ENCODE peak calls at places on chromosomes 5 and 9, in ten cellular contexts. L, X, Q, S, O, W, J, T, N and R are unnamed samples.
A peak's percentile ranks its signal among the peaks of the same experiment; 100 is the strongest.

GRCh38 chr9:107983191-107983603 is 493.6 kb upstream of the KLF4 start:
- DNase-seq in T (no peak), L (no peak), Q (no peak), X (no peak), O (peak; percentile 7), S (no peak), J (no peak), W (no peak), N (no peak), R (no peak)

GRCh38 chr5:111681414-111681790 is 75.6 kb downstream of the NREP start:
- DNase-seq in S (no peak), Q (no peak), W (no peak), N (no peak), L (peak; percentile 14), J (no peak), T (no peak), X (no peak), O (no peak), R (no peak)

GRCh38 chr5:111313017-111313724 is 89.0 kb downstream of the CAMK4 start:
- DNase-seq in T (no peak), S (no peak), N (no peak), L (no peak), J (no peak), X (no peak), Q (no peak), W (no peak), O (no peak), R (no peak)

GRCh38 chr5:36200513-36200912 is 41.2 kb downstream of the NADK2 start:
- DNase-seq in O (peak; percentile 32), S (no peak), J (no peak), W (no peak), L (no peak), T (no peak), X (no peak), Q (no peak), N (no peak), R (no peak)

GRCh38 chr5:33023649-33024048 is 312.5 kb downstream of the NPR3 start:
- DNase-seq in O (no peak), J (no peak), Q (no peak), T (no peak), S (no peak), X (no peak), N (no peak), L (no peak), W (no peak), R (no peak)

GRCh38 chr9:33988219-33988890 is 60.3 kb downstream of the UBAP2 start:
- DNase-seq in S (no peak), N (no peak), L (no peak), Q (peak; percentile 3), X (no peak), W (no peak), J (no peak), O (peak; percentile 1), T (no peak), R (no peak)

GRCh38 chr9:131482343-131483006 is 20.2 kb upstream of the POMT1 start:
- DNase-seq in W (no peak), N (no peak), S (no peak), O (no peak), L (no peak), J (no peak), Q (no peak), X (no peak), T (no peak), R (no peak)

GRCh38 chr5:43073597-43074546 is 33.8 kb upstream of the ANXA2R start:
- DNase-seq in N (no peak), J (no peak), W (peak; percentile 81), Q (peak; percentile 24), S (peak; percentile 35), O (no peak), L (peak; percentile 40), X (no peak), T (no peak), R (no peak)

GRCh38 chr5:88889165-88890069 is 6.4 kb upstream of the MEF2C start:
- DNase-seq in W (peak; percentile 58), O (no peak), X (peak; percentile 72), Q (no peak), L (peak; percentile 49), J (peak; percentile 79), N (peak; percentile 80), T (peak; percentile 63), S (no peak), R (no peak)

GRCh38 chr5:147558826-147559225 is 49.0 kb upstream of the DPYSL3 start:
- DNase-seq in O (no peak), T (peak; percentile 34), L (peak; percentile 71), N (peak; percentile 32), Q (no peak), S (no peak), J (peak; percentile 58), X (peak; percentile 51), W (peak; percentile 84), R (no peak)

GRCh38 chr9:136700959-136701664 is 11.3 kb upstream of the DIPK1B start:
- DNase-seq in N (no peak), X (no peak), L (no peak), J (no peak), Q (no peak), T (no peak), O (no peak), W (no peak), S (no peak), R (no peak)

GRCh38 chr5:140631831-140632365 is 1.1 kb downstream of the CD14 start:
- DNase-seq in N (no peak), X (peak; percentile 25), L (no peak), S (no peak), T (no peak), O (no peak), J (no peak), Q (no peak), W (peak; percentile 8), R (no peak)
- H3K4me3 ChIP-seq in N (peak overlapping the region; percentile 49), X (peak overlapping the region; percentile 75), L (no peak overlapping the region), S (peak overlapping the region; percentile 54), T (peak overlapping the region; percentile 73), O (peak overlapping the region; percentile 39), J (peak overlapping the region; percentile 46), Q (peak overlapping the region; percentile 74), W (peak overlapping the region; percentile 41), R (peak overlapping the region; percentile 59)

GRCh38 chr9:128175102-128175563 is 15.1 kb downstream of the BBLN start:
- DNase-seq in O (no peak), T (no peak), N (peak; percentile 58), W (no peak), J (no peak), L (no peak), X (no peak), S (no peak), Q (no peak), R (no peak)
- H3K36me3 ChIP-seq in O (peaks cover 12% of the 10 kb centered on the region), T (peaks cover 79% of the 10 kb centered on the region), N (peaks cover 62% of the 10 kb centered on the region), W (peaks cover 3% of the 10 kb centered on the region), J (peaks cover 94% of the 10 kb centered on the region), L (no peaks in the 10 kb centered on the region), X (no peaks in the 10 kb centered on the region), S (peaks cover 80% of the 10 kb centered on the region), Q (peaks cover 55% of the 10 kb centered on the region), R (peaks cover 76% of the 10 kb centered on the region)

DNA sequence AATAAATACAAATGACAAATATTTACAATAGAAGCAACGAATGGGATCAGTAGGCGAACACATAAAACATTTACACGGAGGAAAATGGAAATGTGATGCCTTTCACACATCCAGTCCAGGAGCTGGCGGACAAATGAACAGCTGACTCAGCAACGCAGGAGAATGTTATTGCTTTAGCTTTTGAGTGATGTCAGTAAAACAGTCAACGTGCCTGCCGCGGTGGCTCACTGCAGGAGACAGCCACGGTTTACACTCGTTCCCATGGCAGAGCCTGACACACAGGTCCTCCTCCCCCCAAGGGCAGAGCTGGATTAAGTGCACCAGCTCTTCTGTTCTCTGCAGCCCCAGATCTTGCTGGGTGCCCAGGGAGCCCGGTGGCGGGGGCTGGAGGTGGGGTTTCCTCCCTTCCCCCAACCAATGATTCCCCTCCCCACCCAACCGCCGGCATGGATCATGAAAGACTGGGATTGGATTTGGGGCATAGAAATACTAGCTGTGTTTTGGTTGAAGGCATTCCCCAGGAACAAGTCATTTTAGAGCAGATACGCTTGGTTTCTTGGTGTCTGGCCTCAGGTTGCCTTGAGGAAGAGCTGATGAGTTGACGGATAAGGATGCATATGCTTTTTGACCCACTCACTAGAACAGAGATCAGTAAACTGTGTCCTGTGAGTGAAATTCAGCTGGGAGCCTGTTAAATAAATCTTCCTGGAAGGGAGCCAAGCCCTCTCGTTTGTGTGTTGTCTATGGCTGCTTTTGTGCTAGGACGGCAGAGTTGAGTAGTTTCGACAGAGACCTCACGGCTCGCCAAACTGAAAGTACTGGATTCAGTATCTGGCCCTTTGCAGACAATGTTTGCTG is 12.5 kb downstream of the STC2 start:
- DNase-seq in L (peak; percentile 84), O (peak; percentile 78), N (peak; percentile 36), T (no peak), Q (no peak), W (peak; percentile 53), J (peak; percentile 66), X (no peak), S (no peak), R (no peak)
- H3K4me3 ChIP-seq in L (no peak overlapping the region), O (no peak overlapping the region), N (no peak overlapping the region), T (peak overlapping the region; percentile 42), Q (no peak overlapping the region), W (no peak overlapping the region), J (peak overlapping the region; percentile 2), X (peak overlapping the region; percentile 22), S (no peak overlapping the region), R (peak overlapping the region; percentile 13)

GRCh38 chr9:22050924-22051323 is 41.8 kb upstream of the CDKN2B start:
- DNase-seq in O (no peak), T (no peak), Q (no peak), X (no peak), L (no peak), N (no peak), S (no peak), J (no peak), W (no peak), R (no peak)

GRCh38 chr9:22053178-22053577 is 44.1 kb upstream of the CDKN2B start:
- DNase-seq in O (no peak), X (no peak), T (no peak), S (no peak), N (no peak), L (no peak), W (no peak), J (no peak), Q (no peak), R (no peak)

GRCh38 chr9:22054529-22054928 is 45.4 kb upstream of the CDKN2B start:
- DNase-seq in Q (no peak), X (no peak), S (no peak), W (no peak), N (no peak), O (no peak), L (no peak), T (no peak), J (no peak), R (no peak)

GRCh38 chr9:22054076-22054475 is 45.0 kb upstream of the CDKN2B start:
- DNase-seq in Q (no peak), W (no peak), O (no peak), S (no peak), L (no peak), N (no peak), X (no peak), T (no peak), J (no peak), R (no peak)

DNA sequence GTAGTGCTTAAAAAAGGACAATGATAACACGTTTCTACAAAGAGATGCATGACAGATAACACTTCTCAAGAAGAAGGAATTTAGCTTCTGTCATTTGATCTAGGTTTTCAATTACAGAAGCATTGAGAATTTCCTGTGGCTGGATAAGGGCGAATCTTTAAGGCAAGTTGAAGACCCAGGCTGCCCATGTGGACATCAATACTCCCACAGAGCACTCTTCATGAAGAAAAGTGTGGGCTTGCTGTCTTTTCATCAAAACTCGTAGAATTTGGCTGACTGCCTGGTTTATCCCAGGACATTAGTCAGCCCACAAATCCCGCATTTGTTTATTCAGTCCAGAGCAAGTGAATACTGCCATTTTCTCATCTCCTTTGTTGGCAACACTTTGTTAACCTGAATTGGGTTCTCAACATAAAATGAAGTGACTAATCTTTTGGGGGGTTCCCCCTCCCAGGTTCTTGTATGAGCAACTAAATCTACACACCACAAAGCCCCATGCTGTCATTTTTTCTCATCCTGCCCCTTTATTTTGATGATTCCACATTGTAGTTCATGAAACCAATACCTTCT is 43.4 kb upstream of the CDKN2B start:
- DNase-seq in S (no peak), N (no peak), X (no peak), L (peak; percentile 16), J (no peak), O (peak; percentile 99), Q (no peak), W (no peak), T (no peak), R (peak; percentile 62)
- H3K36me3 ChIP-seq in S (no peaks in the 10 kb centered on the region), N (no peaks in the 10 kb centered on the region), X (no peaks in the 10 kb centered on the region), L (no peaks in the 10 kb centered on the region), J (no peaks in the 10 kb centered on the region), O (no peaks in the 10 kb centered on the region), Q (no peaks in the 10 kb centered on the region), W (no peaks in the 10 kb centered on the region), T (no peaks in the 10 kb centered on the region), R (no peaks in the 10 kb centered on the region)